ENCODE peak calls at places on chromosomes 3 and 15, in five cellular contexts. U, R, X, O and N are unnamed samples.

GRCh38 chr15:79059081-79059572 is 31.5 kb downstream of the RASGRF1 start:
- DNase-seq in X (no peak), R (no peak), U (no peak), O (no peak), N (no peak)

GRCh38 chr3:178732824-178733223 is 196.6 kb downstream of the KCNMB2 start:
- DNase-seq in X (no peak), O (no peak), U (no peak), R (no peak), N (no peak)

GRCh38 chr3:190427108-190427507 is 22.6 kb downstream of the TMEM207 start:
- DNase-seq in O (no peak), U (no peak), X (no peak), R (no peak), N (no peak)

GRCh38 chr3:45124379-45124778 is 21.8 kb downstream of the CDCP1 start:
- DNase-seq in X (no peak), U (peak), O (no peak), R (peak), N (peak)

GRCh38 chr3:124588036-124588435 is 142.2 kb upstream of the UMPS start:
- DNase-seq in U (no peak), X (no peak), R (no peak), O (no peak), N (no peak)

GRCh38 chr3:11737742-11738141 is 94.0 kb upstream of the VGLL4 start:
- DNase-seq in X (no peak), R (no peak), O (no peak), U (no peak), N (no peak)

GRCh38 chr15:63887630-63888029 is 53.9 kb upstream of the HERC1 start:
- DNase-seq in X (no peak), U (no peak), O (no peak), R (no peak), N (no peak)

GRCh38 chr3:8456118-8456811 is 45.4 kb upstream of the LMCD1 start:
- DNase-seq in U (no peak), R (no peak), O (no peak), X (no peak), N (no peak)

GRCh38 chr3:73508330-73508954 is 116.3 kb downstream of the PDZRN3 start:
- DNase-seq in X (peak), R (peak), O (no peak), U (peak), N (peak)

GRCh38 chr15:77599899-77600298 is 32.8 kb downstream of the LINGO1 start:
- DNase-seq in X (no peak), O (no peak), U (peak), R (peak), N (peak)

DNA sequence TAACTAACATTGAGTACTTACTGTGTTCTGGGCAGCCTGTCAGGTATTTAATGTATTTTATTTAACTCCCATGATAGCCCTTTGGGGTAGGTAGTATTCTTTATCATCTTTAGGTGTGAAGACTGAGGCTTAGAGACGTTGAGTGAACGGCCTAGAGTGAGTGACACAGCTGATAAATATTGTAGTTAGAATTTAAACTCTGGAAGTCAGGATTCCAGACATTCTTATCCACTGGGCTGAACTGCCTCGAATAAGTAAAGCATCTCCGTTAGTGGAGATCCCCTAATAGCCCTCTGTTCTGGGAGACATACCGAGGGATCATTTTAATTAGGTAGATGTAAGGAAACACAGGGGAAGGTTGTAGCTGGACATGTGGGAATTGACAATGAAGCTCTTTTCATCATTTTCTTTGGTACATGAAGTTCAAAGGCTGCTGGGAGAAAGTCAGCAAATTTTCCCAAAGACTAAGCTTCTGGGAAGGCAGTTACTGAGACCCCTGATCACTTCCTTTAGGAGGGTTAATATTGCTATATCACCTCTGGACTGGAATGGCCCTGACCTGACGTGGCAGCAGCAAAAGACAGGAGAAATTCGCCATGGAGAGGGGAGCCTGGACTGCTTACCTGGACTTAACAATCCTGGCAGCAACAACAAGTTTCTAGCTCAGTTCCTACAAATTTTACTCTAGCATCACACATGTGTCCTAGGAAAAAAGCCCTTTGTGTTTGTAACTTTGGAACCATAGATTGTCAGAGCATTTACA is 11.7 kb upstream of the PDCD6IP start:
- DNase-seq in U (no peak), O (no peak), X (no peak), R (no peak), N (peak)
- H3K4me3 ChIP-seq in U (peak), O (peak), X (no peak), R (peak), N (peak)

GRCh38 chr15:22956980-22957264 is 23.2 kb downstream of the CYFIP1 start:
- DNase-seq in X (no peak), U (no peak), R (no peak), O (peak), N (no peak)

GRCh38 chr15:22954326-22954725 is 25.8 kb downstream of the CYFIP1 start:
- DNase-seq in U (no peak), R (no peak), X (no peak), O (no peak), N (no peak)

GRCh38 chr15:22955544-22956085 is 24.6 kb downstream of the CYFIP1 start:
- DNase-seq in U (no peak), O (no peak), R (no peak), X (no peak), N (no peak)

GRCh38 chr15:22954798-22955543 is 25.2 kb downstream of the CYFIP1 start:
- DNase-seq in R (no peak), U (no peak), X (no peak), O (peak), N (no peak)

DNA sequence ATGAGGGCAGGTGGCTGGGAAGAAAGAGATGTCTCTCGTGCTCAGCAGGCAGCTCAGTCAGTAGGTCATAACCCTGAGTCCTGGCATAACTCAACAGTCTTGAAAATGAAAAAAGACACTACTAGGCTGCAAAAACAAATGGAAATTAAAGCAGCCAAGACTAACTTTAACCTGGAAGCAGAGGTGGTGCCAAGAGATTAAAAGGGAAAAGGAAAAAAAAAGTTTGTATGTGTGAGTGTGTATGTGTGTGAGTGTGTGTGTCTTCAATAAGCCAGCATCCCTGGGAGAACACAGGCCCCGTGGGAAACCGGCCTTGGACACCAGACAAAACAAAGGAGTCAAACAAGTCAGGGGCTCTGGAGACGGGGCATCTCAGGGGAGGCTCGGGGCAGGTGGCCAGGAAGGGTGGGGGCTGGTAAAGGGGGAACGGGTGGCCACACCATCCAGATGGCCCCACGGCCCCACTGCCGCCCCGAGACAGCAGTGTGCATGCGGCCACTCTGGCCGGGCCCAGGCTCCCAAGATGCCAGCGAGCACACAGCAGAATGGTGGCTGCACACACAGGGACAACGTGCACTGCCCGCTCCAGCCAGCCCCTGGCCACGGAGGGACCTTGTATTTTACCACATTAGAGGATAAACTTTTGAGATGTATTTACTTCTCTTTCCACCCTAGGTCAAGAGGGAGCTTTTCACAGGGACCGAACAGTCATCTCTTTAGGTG is 23.8 kb downstream of the CYFIP1 start:
- DNase-seq in O (peak), R (peak), X (no peak), U (peak), N (peak)
- TF ChIP-seq CTCF in O (no peak), R (no peak), X (no peak), U (no peak), N (no peak)

GRCh38 chr15:43516185-43516584 is 1.2 kb upstream of the MAP1A start:
- DNase-seq in X (peak), U (peak), R (no peak), O (no peak), N (no peak)
- H3K4me3 ChIP-seq in X (no peak), U (peak), R (no peak), O (no peak), N (no peak)

GRCh38 chr3:32160706-32161105 is 54.3 kb downstream of the GPD1L start:
- DNase-seq in U (no peak), X (no peak), R (no peak), O (no peak), N (no peak)
- TF ChIP-seq CTCF in U (no peak), X (no peak), R (no peak), O (no peak), N (no peak)

DNA sequence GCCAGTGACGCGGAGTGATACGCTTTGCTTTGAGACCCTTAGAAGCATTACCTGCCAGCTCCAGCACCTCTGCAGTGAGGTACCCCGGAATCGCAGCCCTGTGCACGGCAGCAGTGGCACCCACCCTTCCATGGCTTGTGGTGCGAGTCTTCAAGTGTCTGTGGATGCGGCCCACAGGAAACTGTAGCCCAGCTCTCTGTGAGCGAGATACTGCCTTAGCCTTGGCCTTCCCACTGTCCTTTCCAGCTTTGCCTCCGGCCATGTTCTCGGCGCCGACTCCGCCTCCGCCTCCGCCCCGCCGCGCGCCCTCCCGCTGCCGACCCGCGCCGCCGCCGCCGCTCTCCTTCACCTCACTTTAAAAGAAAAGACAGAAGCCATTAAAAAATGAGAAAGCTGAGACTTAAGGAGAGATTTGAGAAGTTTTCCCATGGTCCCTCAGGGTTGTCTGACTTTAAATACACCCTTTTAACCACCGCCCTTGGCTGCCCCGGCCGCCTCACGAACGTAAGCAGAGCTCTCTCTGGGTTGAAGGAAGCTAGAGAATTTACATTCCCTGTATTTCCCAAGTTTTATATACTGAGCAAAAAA is 78.5 kb upstream of the FAM174B start:
- DNase-seq in X (peak), R (peak), O (no peak), U (peak), N (peak)
- H3K4me3 ChIP-seq in X (peak), R (peak), O (peak), U (peak), N (peak)